ENCODE peak calls at places on chromosomes 1 and 21, in seven cellular contexts. H, C, S, B, T, U and D are unnamed samples.
A peak's percentile ranks its signal among the peaks of the same experiment; 100 is the strongest.

GRCh38 chr1:158140871-158141270 is 39.8 kb upstream of the CD1D start:
- DNase-seq in T (no peak), C (no peak), B (no peak), U (no peak), S (no peak), H (no peak), D (no peak)

GRCh38 chr1:58896211-58897183 is 112.7 kb upstream of the JUN start:
- DNase-seq in H (peak; percentile 86), U (peak; percentile 89), T (no peak), B (no peak), S (no peak), C (no peak), D (no peak)

GRCh38 chr21:45262616-45263015 is 25.1 kb downstream of the POFUT2 start:
- DNase-seq in H (peak; percentile 70), U (peak; percentile 66), C (no peak), S (no peak), T (no peak), B (no peak), D (no peak)

GRCh38 chr21:29717659-29718058 is 222.1 kb downstream of the GRIK1 start:
- DNase-seq in C (no peak), T (no peak), B (no peak), S (no peak), U (no peak), H (no peak), D (no peak)

GRCh38 chr1:183155939-183156338 is 30.1 kb upstream of the LAMC2 start:
- DNase-seq in H (no peak), U (no peak), S (no peak), T (no peak), C (no peak), B (no peak), D (no peak)

GRCh38 chr1:107682467-107682866 is 282.5 kb downstream of the VAV3 start:
- DNase-seq in C (no peak), U (peak; percentile 65), S (no peak), H (no peak), T (no peak), B (no peak), D (no peak)

GRCh38 chr21:39620856-39621255 is 8.1 kb downstream of the B3GALT5 start:
- DNase-seq in B (no peak), T (no peak), C (no peak), U (no peak), S (no peak), H (no peak), D (no peak)

GRCh38 chr1:38020361-38020760 is 7.8 kb downstream of the UTP11 start:
- DNase-seq in U (no peak), H (no peak), B (no peak), T (no peak), S (no peak), C (no peak), D (no peak)